ENCODE peak calls at places on chromosomes 11 and 22, in four cellular contexts. One of them, this sample, is unnamed.

GRCh38 chr11:92505689-92506088 is 281.1 kb downstream of the FAT3 start:
- DNase-seq in pancreas: no peak
- DNase-seq in CD4-positive, alpha-beta memory T cell: no peak
- DNase-seq in effector memory CD4-positive, alpha-beta T cell: no peak
- DNase-seq in this sample: no peak

GRCh38 chr22:49576241-49577141 is 251.2 kb downstream of the BRD1 start:
- DNase-seq in pancreas: no peak
- DNase-seq in CD4-positive, alpha-beta memory T cell: no peak
- DNase-seq in effector memory CD4-positive, alpha-beta T cell: no peak
- DNase-seq in this sample: no peak

GRCh38 chr11:528166-528814 is 7.1 kb downstream of the HRAS start:
- DNase-seq in pancreas: peak; percentile 25
- DNase-seq in CD4-positive, alpha-beta memory T cell: no peak
- DNase-seq in effector memory CD4-positive, alpha-beta T cell: no peak
- DNase-seq in this sample: no peak

GRCh38 chr22:39012525-39013516 is 1.2 kb upstream of the APOBEC3C start:
- DNase-seq in pancreas: no peak
- DNase-seq in CD4-positive, alpha-beta memory T cell: no peak
- DNase-seq in effector memory CD4-positive, alpha-beta T cell: no peak
- DNase-seq in this sample: no peak

GRCh38 chr11:122743949-122744876 is 88.7 kb downstream of the UBASH3B start:
- DNase-seq in pancreas: no peak
- DNase-seq in CD4-positive, alpha-beta memory T cell: peak; percentile 79
- DNase-seq in effector memory CD4-positive, alpha-beta T cell: peak; percentile 58
- DNase-seq in this sample: peak; percentile 32

GRCh38 chr11:77066229-77067023 is at the start of gene CAPN5:
- DNase-seq in pancreas: peak; percentile 96
- DNase-seq in CD4-positive, alpha-beta memory T cell: peak; percentile 86
- DNase-seq in effector memory CD4-positive, alpha-beta T cell: peak; percentile 80
- DNase-seq in this sample: peak; percentile 96

GRCh38 chr22:46914916-46915894 is 152.8 kb downstream of the TBC1D22A start:
- DNase-seq in pancreas: no peak
- DNase-seq in CD4-positive, alpha-beta memory T cell: no peak
- DNase-seq in effector memory CD4-positive, alpha-beta T cell: no peak
- DNase-seq in this sample: no peak

GRCh38 chr11:110299006-110299785 is 2.8 kb upstream of the RDX start:
- DNase-seq in pancreas: no peak
- DNase-seq in CD4-positive, alpha-beta memory T cell: no peak
- DNase-seq in effector memory CD4-positive, alpha-beta T cell: no peak
- DNase-seq in this sample: no peak

GRCh38 chr11:120985718-120986569 is 38.0 kb upstream of the TBCEL start:
- DNase-seq in pancreas: peak; percentile 49
- DNase-seq in CD4-positive, alpha-beta memory T cell: peak; percentile 25
- DNase-seq in effector memory CD4-positive, alpha-beta T cell: no peak
- DNase-seq in this sample: no peak

DNA sequence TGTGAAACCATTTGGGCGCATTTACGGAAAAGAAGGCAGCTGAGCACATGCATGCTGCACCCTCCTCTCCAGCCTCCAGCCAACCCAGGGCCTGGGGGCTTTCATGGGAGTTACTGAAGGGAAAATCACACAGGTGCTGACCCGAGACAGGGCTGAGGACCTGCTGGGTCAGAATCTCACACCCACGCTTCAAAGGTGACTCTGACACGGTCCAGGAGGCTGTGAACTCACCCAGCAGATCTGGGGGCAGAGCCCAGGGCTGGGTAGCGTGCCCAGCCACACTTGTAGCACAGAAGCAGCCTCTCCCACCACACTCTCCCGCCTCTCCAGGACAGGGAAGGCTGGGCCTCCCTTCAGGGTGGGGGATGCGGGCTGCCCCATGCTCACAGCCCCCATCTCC is 347.6 kb downstream of the CTTN start:
- DNase-seq in pancreas: no peak
- DNase-seq in CD4-positive, alpha-beta memory T cell: no peak
- DNase-seq in effector memory CD4-positive, alpha-beta T cell: no peak
- DNase-seq in this sample: no peak
- H3K27ac ChIP-seq in pancreas: no peak overlapping the region
- H3K27ac ChIP-seq in CD4-positive, alpha-beta memory T cell: no peak overlapping the region
- H3K27ac ChIP-seq in effector memory CD4-positive, alpha-beta T cell: no peak overlapping the region
- H3K27ac ChIP-seq in this sample: no peak overlapping the region

GRCh38 chr22:40603088-40603605 is 33.4 kb downstream of the MRTFA start:
- DNase-seq in pancreas: no peak
- DNase-seq in CD4-positive, alpha-beta memory T cell: no peak
- DNase-seq in effector memory CD4-positive, alpha-beta T cell: no peak
- DNase-seq in this sample: no peak
- H3K4me1 ChIP-seq in pancreas: peaks cover 32% of the 10 kb centered on the region
- H3K4me1 ChIP-seq in CD4-positive, alpha-beta memory T cell: peaks cover 31% of the 10 kb centered on the region
- H3K4me1 ChIP-seq in effector memory CD4-positive, alpha-beta T cell: peaks cover 4% of the 10 kb centered on the region
- H3K4me1 ChIP-seq in this sample: peaks cover 23% of the 10 kb centered on the region

GRCh38 chr11:12123799-12124198 is 13.4 kb downstream of the MICAL2 start:
- DNase-seq in pancreas: no peak
- DNase-seq in CD4-positive, alpha-beta memory T cell: no peak
- DNase-seq in effector memory CD4-positive, alpha-beta T cell: no peak
- DNase-seq in this sample: peak; percentile 6

GRCh38 chr11:12125609-12126149 is 15.3 kb downstream of the MICAL2 start:
- DNase-seq in pancreas: no peak
- DNase-seq in CD4-positive, alpha-beta memory T cell: no peak
- DNase-seq in effector memory CD4-positive, alpha-beta T cell: no peak
- DNase-seq in this sample: no peak

GRCh38 chr11:12123177-12123576 is 12.8 kb downstream of the MICAL2 start:
- DNase-seq in pancreas: no peak
- DNase-seq in CD4-positive, alpha-beta memory T cell: no peak
- DNase-seq in effector memory CD4-positive, alpha-beta T cell: no peak
- DNase-seq in this sample: no peak

GRCh38 chr11:12126352-12127019 is 16.1 kb downstream of the MICAL2 start:
- DNase-seq in pancreas: no peak
- DNase-seq in CD4-positive, alpha-beta memory T cell: no peak
- DNase-seq in effector memory CD4-positive, alpha-beta T cell: no peak
- DNase-seq in this sample: peak; percentile 10

GRCh38 chr11:12124306-12124705 is 13.9 kb downstream of the MICAL2 start:
- DNase-seq in pancreas: no peak
- DNase-seq in CD4-positive, alpha-beta memory T cell: no peak
- DNase-seq in effector memory CD4-positive, alpha-beta T cell: no peak
- DNase-seq in this sample: peak; percentile 6
- H3K27ac ChIP-seq in pancreas: no peak overlapping the region
- H3K27ac ChIP-seq in CD4-positive, alpha-beta memory T cell: no peak overlapping the region
- H3K27ac ChIP-seq in effector memory CD4-positive, alpha-beta T cell: no peak overlapping the region
- H3K27ac ChIP-seq in this sample: peak overlapping the region; percentile 92

GRCh38 chr11:116505466-116506247 is 267.1 kb downstream of the BUD13 start:
- DNase-seq in pancreas: no peak
- DNase-seq in CD4-positive, alpha-beta memory T cell: no peak
- DNase-seq in effector memory CD4-positive, alpha-beta T cell: no peak
- DNase-seq in this sample: no peak
- H3K4me1 ChIP-seq in pancreas: no peaks in the 10 kb centered on the region
- H3K4me1 ChIP-seq in CD4-positive, alpha-beta memory T cell: no peaks in the 10 kb centered on the region
- H3K4me1 ChIP-seq in effector memory CD4-positive, alpha-beta T cell: no peaks in the 10 kb centered on the region
- H3K4me1 ChIP-seq in this sample: no peaks in the 10 kb centered on the region

GRCh38 chr11:126978911-126979310 is 21.7 kb downstream of the KIRREL3 start:
- DNase-seq in pancreas: no peak
- DNase-seq in CD4-positive, alpha-beta memory T cell: no peak
- DNase-seq in effector memory CD4-positive, alpha-beta T cell: no peak
- DNase-seq in this sample: no peak
- H3K27ac ChIP-seq in pancreas: no peak overlapping the region
- H3K27ac ChIP-seq in CD4-positive, alpha-beta memory T cell: no peak overlapping the region
- H3K27ac ChIP-seq in effector memory CD4-positive, alpha-beta T cell: no peak overlapping the region
- H3K27ac ChIP-seq in this sample: no peak overlapping the region

DNA sequence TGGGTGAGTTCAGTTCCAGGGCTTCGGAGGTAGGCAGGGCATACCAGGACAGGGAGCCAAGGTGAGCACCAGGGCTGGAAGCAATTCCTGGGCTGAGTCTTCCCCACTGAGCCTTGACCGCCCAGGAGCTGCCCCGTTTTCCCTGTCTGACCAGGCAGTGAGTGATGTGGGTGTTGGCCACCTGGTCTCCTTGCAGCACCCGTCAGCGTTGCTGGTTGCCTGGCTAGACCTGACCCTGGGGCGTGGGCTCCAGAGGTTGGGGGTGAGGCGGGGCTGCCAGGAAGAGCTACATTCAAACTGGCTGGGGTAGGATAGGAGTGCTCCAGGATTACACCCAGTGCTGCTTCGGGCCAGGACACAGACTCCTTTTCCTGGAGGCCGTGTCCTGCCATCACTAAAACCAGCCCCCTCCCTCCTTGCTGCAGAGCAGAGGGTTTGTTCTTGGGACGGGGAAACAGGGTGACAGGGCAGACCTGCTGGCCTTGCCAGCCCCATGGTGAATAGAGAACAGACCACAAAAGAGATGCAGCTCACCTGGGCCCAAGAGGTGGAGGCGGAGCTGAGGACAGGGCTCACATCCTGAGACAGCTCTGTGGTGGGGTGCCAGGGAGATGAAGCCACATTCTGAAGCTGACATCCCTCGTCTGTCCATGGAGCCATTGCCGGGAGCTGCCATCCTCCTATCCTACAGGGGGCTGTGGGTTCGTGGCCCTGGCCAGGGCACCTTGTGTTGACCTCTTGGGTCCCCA is 14.2 kb downstream of the INCENP start:
- DNase-seq in pancreas: no peak
- DNase-seq in CD4-positive, alpha-beta memory T cell: no peak
- DNase-seq in effector memory CD4-positive, alpha-beta T cell: no peak
- DNase-seq in this sample: no peak
- H3K4me1 ChIP-seq in pancreas: no peaks in the 10 kb centered on the region
- H3K4me1 ChIP-seq in CD4-positive, alpha-beta memory T cell: peaks cover 8% of the 10 kb centered on the region
- H3K4me1 ChIP-seq in effector memory CD4-positive, alpha-beta T cell: no peaks in the 10 kb centered on the region
- H3K4me1 ChIP-seq in this sample: no peaks in the 10 kb centered on the region

GRCh38 chr11:128421577-128421976 is 165.8 kb downstream of the ETS1 start:
- DNase-seq in pancreas: no peak
- DNase-seq in CD4-positive, alpha-beta memory T cell: no peak
- DNase-seq in effector memory CD4-positive, alpha-beta T cell: no peak
- DNase-seq in this sample: no peak

GRCh38 chr11:128420943-128421342 is 166.4 kb downstream of the ETS1 start:
- DNase-seq in pancreas: no peak
- DNase-seq in CD4-positive, alpha-beta memory T cell: no peak
- DNase-seq in effector memory CD4-positive, alpha-beta T cell: no peak
- DNase-seq in this sample: no peak

GRCh38 chr11:128422576-128423370 is 164.6 kb downstream of the ETS1 start:
- DNase-seq in pancreas: peak; percentile 40
- DNase-seq in CD4-positive, alpha-beta memory T cell: peak; percentile 90
- DNase-seq in effector memory CD4-positive, alpha-beta T cell: peak; percentile 78
- DNase-seq in this sample: no peak

GRCh38 chr11:128424271-128424709 is 163.1 kb downstream of the ETS1 start:
- DNase-seq in pancreas: no peak
- DNase-seq in CD4-positive, alpha-beta memory T cell: no peak
- DNase-seq in effector memory CD4-positive, alpha-beta T cell: no peak
- DNase-seq in this sample: peak; percentile 43

GRCh38 chr11:128424867-128425285 is 162.5 kb downstream of the ETS1 start:
- DNase-seq in pancreas: peak; percentile 70
- DNase-seq in CD4-positive, alpha-beta memory T cell: no peak
- DNase-seq in effector memory CD4-positive, alpha-beta T cell: no peak
- DNase-seq in this sample: peak; percentile 74
- H3K27ac ChIP-seq in pancreas: no peak overlapping the region
- H3K27ac ChIP-seq in CD4-positive, alpha-beta memory T cell: no peak overlapping the region
- H3K27ac ChIP-seq in effector memory CD4-positive, alpha-beta T cell: no peak overlapping the region
- H3K27ac ChIP-seq in this sample: peak overlapping the region; percentile 76